ENCODE peak calls at places on chromosomes 1 and 21, in six cellular contexts. H, L, X, N, A and J are unnamed samples.

GRCh38 chr1:55839221-55839620 is 624.1 kb upstream of the USP24 start:
- DNase-seq in H (no peak), L (no peak), X (no peak), N (no peak), A (no peak), J (no peak)

GRCh38 chr21:17537299-17537698 is 24.5 kb downstream of the CXADR start:
- DNase-seq in H (no peak), L (no peak), X (no peak), N (no peak), A (no peak), J (no peak)

GRCh38 chr1:239951518-239952130 is 140.1 kb upstream of the FMN2 start:
- DNase-seq in H (peak; percentile 24), L (peak; percentile 88), X (peak; percentile 50), N (peak; percentile 59), A (peak; percentile 73), J (peak; percentile 39)

GRCh38 chr1:243628476-243628907 is 221.6 kb downstream of the AKT3 start:
- DNase-seq in H (no peak), L (no peak), X (no peak), N (no peak), A (peak; percentile 15), J (no peak)

GRCh38 chr1:3584915-3585314 is 26.4 kb downstream of the MEGF6 start:
- DNase-seq in H (no peak), L (no peak), X (no peak), N (no peak), A (no peak), J (no peak)

GRCh38 chr1:203216274-203217138 is 13.0 kb downstream of the CHIT1 start:
- DNase-seq in H (peak; percentile 41), L (peak; percentile 67), X (peak; percentile 53), N (peak; percentile 43), A (peak; percentile 64), J (peak; percentile 9)

GRCh38 chr1:6975371-6975770 is 190.1 kb downstream of the CAMTA1 start:
- DNase-seq in H (no peak), L (no peak), X (no peak), N (peak; percentile 7), A (no peak), J (no peak)

GRCh38 chr1:67559222-67559700 is 125.7 kb upstream of the GADD45A start:
- DNase-seq in H (peak; percentile 81), L (peak; percentile 20), X (no peak), N (peak; percentile 74), A (peak; percentile 64), J (no peak)

GRCh38 chr1:185110145-185110544 is 46.6 kb downstream of the TRMT1L start:
- DNase-seq in H (no peak), L (no peak), X (no peak), N (no peak), A (peak; percentile 4), J (no peak)

GRCh38 chr1:240385985-240386978 is 225.7 kb downstream of the GREM2 start:
- DNase-seq in H (no peak), L (no peak), X (no peak), N (no peak), A (peak; percentile 94), J (no peak)

GRCh38 chr1:231410041-231410591 is 12.0 kb downstream of the EGLN1 start:
- DNase-seq in H (peak; percentile 28), L (no peak), X (no peak), N (no peak), A (peak; percentile 88), J (no peak)

GRCh38 chr21:43303240-43304178 is 123.4 kb downstream of the SIK1 start:
- DNase-seq in H (peak; percentile 8), L (peak; percentile 59), X (no peak), N (no peak), A (no peak), J (no peak)

GRCh38 chr1:182624582-182624981 is 20.4 kb upstream of the RGS16 start:
- DNase-seq in H (no peak), L (no peak), X (no peak), N (no peak), A (no peak), J (no peak)

GRCh38 chr1:53465023-53465957 is 6.1 kb downstream of the DMRTB1 start:
- DNase-seq in H (no peak), L (no peak), X (no peak), N (no peak), A (no peak), J (no peak)

GRCh38 chr1:156477526-156478249 is 22.9 kb downstream of the MEF2D start:
- DNase-seq in H (peak; percentile 53), L (no peak), X (no peak), N (no peak), A (no peak), J (no peak)

GRCh38 chr1:111127923-111128643 is 11.8 kb downstream of the DRAM2 start:
- DNase-seq in H (no peak), L (no peak), X (no peak), N (no peak), A (no peak), J (no peak)

GRCh38 chr21:21851657-21852056 is 853.4 kb downstream of the NCAM2 start:
- DNase-seq in H (no peak), L (no peak), X (no peak), N (no peak), A (peak; percentile 13), J (no peak)

GRCh38 chr1:199619202-199619601 is 408.3 kb upstream of the NR5A2 start:
- DNase-seq in H (no peak), L (no peak), X (no peak), N (no peak), A (no peak), J (no peak)

GRCh38 chr1:216450252-216450651 is 27.0 kb upstream of the USH2A start:
- DNase-seq in H (no peak), L (no peak), X (no peak), N (no peak), A (no peak), J (no peak)
- H3K4me1 ChIP-seq in H (no peaks in the 10 kb centered on the region), L (peaks cover 32% of the 10 kb centered on the region), X (no peaks in the 10 kb centered on the region), N (no peaks in the 10 kb centered on the region), A (peaks cover 4% of the 10 kb centered on the region), J (no peaks in the 10 kb centered on the region)

GRCh38 chr1:164184273-164184672 is 374.7 kb upstream of the PBX1 start:
- DNase-seq in H (no peak), L (no peak), X (no peak), N (no peak), A (no peak), J (no peak)
- H3K4me1 ChIP-seq in H (no peaks in the 10 kb centered on the region), L (no peaks in the 10 kb centered on the region), X (no peaks in the 10 kb centered on the region), N (no peaks in the 10 kb centered on the region), A (no peaks in the 10 kb centered on the region), J (no peaks in the 10 kb centered on the region)

DNA sequence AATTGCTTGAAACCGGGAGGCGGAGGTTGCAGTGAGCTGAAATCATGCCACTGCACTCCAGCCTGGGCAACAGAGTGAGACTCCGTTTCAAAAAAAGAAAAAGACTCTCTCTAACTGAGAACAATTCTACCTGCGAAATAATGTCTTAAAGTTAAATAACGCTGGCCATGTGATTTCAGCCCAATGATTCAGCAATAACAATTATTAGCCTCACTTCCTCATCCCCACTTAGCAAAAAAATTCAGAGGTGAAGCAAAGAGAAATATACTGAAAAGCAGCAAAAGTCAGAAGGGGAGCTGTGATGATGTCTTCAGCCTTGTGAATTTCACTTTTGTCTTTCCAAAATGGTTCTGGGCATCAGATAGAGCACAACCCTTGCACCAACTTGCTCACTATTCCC is 79.9 kb upstream of the IPO9 start:
- DNase-seq in H (no peak), L (no peak), X (no peak), N (no peak), A (no peak), J (no peak)
- H3K4me1 ChIP-seq in H (no peaks in the 10 kb centered on the region), L (peaks cover 8% of the 10 kb centered on the region), X (peaks cover 17% of the 10 kb centered on the region), N (peaks cover 92% of the 10 kb centered on the region), A (peaks cover 47% of the 10 kb centered on the region), J (no peaks in the 10 kb centered on the region)

GRCh38 chr1:61277129-61277801 is 194.9 kb downstream of the NFIA start:
- DNase-seq in H (no peak), L (no peak), X (no peak), N (peak; percentile 46), A (no peak), J (no peak)
- H3K4me1 ChIP-seq in H (peaks cover 45% of the 10 kb centered on the region), L (no peaks in the 10 kb centered on the region), X (no peaks in the 10 kb centered on the region), N (peaks cover 91% of the 10 kb centered on the region), A (no peaks in the 10 kb centered on the region), J (no peaks in the 10 kb centered on the region)

GRCh38 chr1:8874230-8875201 is 4.0 kb downstream of the ENO1 start:
- DNase-seq in H (no peak), L (no peak), X (no peak), N (no peak), A (peak; percentile 61), J (no peak)
- H3K4me1 ChIP-seq in H (peaks cover 57% of the 10 kb centered on the region), L (no peaks in the 10 kb centered on the region), X (peaks cover 65% of the 10 kb centered on the region), N (peaks cover 70% of the 10 kb centered on the region), A (peaks cover 43% of the 10 kb centered on the region), J (peaks cover 52% of the 10 kb centered on the region)

DNA sequence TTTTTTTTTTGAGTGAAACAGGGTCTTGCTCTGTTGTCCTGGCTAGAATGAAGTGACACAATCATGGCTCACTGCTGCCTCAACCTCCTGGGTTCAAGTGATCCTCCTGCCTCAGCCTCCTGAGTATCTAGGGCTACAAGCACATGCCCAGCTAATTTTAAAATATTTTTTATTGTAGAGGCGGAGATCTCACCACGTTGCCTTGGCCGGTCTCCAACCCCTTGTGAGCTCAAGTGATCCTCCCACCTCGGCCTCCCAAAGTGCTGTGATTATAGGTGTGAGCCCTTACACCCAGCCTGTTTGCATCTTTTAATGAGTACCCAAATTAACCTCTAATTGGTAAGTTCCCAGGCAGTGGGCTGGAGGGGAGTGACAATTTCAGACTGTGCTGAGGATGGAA is 20.6 kb downstream of the TEX35 start:
- DNase-seq in H (no peak), L (no peak), X (no peak), N (no peak), A (no peak), J (no peak)
- H3K4me1 ChIP-seq in H (peaks cover 10% of the 10 kb centered on the region), L (no peaks in the 10 kb centered on the region), X (peaks cover 25% of the 10 kb centered on the region), N (peaks cover 7% of the 10 kb centered on the region), A (peaks cover 29% of the 10 kb centered on the region), J (peaks cover 6% of the 10 kb centered on the region)

GRCh38 chr1:181105134-181106021 is 16.9 kb downstream of the IER5 start:
- DNase-seq in H (peak; percentile 97), L (peak; percentile 98), X (no peak), N (peak; percentile 94), A (peak; percentile 83), J (peak; percentile 80)
- H3K4me1 ChIP-seq in H (peaks cover 25% of the 10 kb centered on the region), L (peaks cover 10% of the 10 kb centered on the region), X (peaks cover 71% of the 10 kb centered on the region), N (peaks cover 18% of the 10 kb centered on the region), A (peaks cover 30% of the 10 kb centered on the region), J (peaks cover 25% of the 10 kb centered on the region)

GRCh38 chr1:39228263-39228662 is 23.8 kb downstream of the MACF1 start:
- DNase-seq in H (no peak), L (no peak), X (no peak), N (no peak), A (no peak), J (no peak)

GRCh38 chr1:39229504-39229903 is 25.0 kb downstream of the MACF1 start:
- DNase-seq in H (no peak), L (no peak), X (no peak), N (no peak), A (no peak), J (no peak)

GRCh38 chr1:39230261-39231190 is 26.0 kb downstream of the MACF1 start:
- DNase-seq in H (no peak), L (no peak), X (no peak), N (peak; percentile 20), A (no peak), J (no peak)

GRCh38 chr1:39224295-39224829 is 19.9 kb downstream of the MACF1 start:
- DNase-seq in H (no peak), L (no peak), X (no peak), N (no peak), A (peak; percentile 49), J (no peak)

DNA sequence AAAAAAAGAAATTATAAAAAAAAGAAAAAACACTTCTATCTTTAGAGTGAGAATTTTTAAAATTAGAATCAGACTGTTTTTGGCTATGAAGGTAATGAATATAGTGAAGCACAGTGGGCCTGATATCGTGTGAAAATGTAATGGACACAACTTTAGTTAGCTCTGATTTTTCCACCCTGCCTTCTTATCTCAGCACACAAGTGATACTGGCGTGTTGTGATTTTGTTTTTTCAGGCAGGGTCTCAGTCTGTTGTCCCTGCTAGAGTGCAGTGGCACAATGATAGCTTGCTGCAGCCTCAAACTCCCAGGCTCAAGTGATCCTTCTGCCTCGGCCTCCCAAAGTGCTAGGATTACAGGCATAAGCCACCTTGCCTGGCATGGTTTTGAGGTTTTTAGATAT is 22.3 kb downstream of the MACF1 start:
- DNase-seq in H (no peak), L (no peak), X (no peak), N (no peak), A (no peak), J (no peak)
- H3K4me1 ChIP-seq in H (peaks cover 52% of the 10 kb centered on the region), L (no peaks in the 10 kb centered on the region), X (peaks cover 4% of the 10 kb centered on the region), N (peaks cover 85% of the 10 kb centered on the region), A (peaks cover 15% of the 10 kb centered on the region), J (peaks cover 53% of the 10 kb centered on the region)